ENCODE peak calls at places on chromosome 7, in five cellular contexts. E is heart right ventricle, K is ascending aorta, Z is cardiac muscle cell, T is spleen. B is an unnamed sample. For H3K4me1, the result is how much of the 10 kb centered on the place peaks cover.

GRCh38 chr7:116339564-116339963 is 129.2 kb downstream of the TES start:
- DNase-seq in E (no peak), K (no peak), Z (peak), T (no peak), B (no peak)

GRCh38 chr7:121084256-121084655 is 95.7 kb downstream of the CPED1 start:
- DNase-seq in E (no peak), K (no peak), Z (no peak), T (no peak), B (no peak)

GRCh38 chr7:131688738-131689661 is 132.6 kb upstream of the PODXL start:
- DNase-seq in E (peak), K (no peak), Z (peak), T (no peak), B (peak)

GRCh38 chr7:84658286-84658685 is 463.7 kb upstream of the SEMA3A start:
- DNase-seq in E (no peak), K (no peak), Z (no peak), T (no peak), B (no peak)

GRCh38 chr7:100437150-100438100 is 1.1 kb upstream of the PPP1R35 start:
- DNase-seq in E (no peak), K (peak), Z (no peak), T (peak), B (no peak)

GRCh38 chr7:30846378-30846777 is 65.3 kb upstream of the AQP1 start:
- DNase-seq in E (no peak), K (no peak), Z (no peak), T (peak), B (no peak)

GRCh38 chr7:99752354-99752753 is 17.4 kb upstream of the CYP3A7 start:
- DNase-seq in E (no peak), K (no peak), Z (no peak), T (no peak), B (no peak)

GRCh38 chr7:2863461-2864066 is 19.5 kb upstream of the GNA12 start:
- DNase-seq in E (peak), K (peak), Z (peak), T (peak), B (peak)

GRCh38 chr7:50795831-50796230 is 13.1 kb upstream of the GRB10 start:
- DNase-seq in E (no peak), K (no peak), Z (no peak), T (no peak), B (no peak)

GRCh38 chr7:101678138-101678479 is 49.0 kb upstream of the MYL10 start:
- DNase-seq in E (no peak), K (no peak), Z (no peak), T (no peak), B (no peak)
- H3K4me1 ChIP-seq in E (under half), K (under half), Z (under half), T (under half), B (under half)

GRCh38 chr7:24968165-24968564 is 11.8 kb downstream of the OSBPL3 start:
- DNase-seq in E (no peak), K (no peak), Z (no peak), T (no peak), B (no peak)
- H3K4me1 ChIP-seq in E (under half), K (under half), Z (under half), T (under half), B (under half)

GRCh38 chr7:31882187-31882586 is 188.0 kb downstream of the PDE1C start:
- DNase-seq in E (peak), K (no peak), Z (no peak), T (no peak), B (no peak)
- H3K4me1 ChIP-seq in E (half or more), K (under half), Z (under half), T (under half), B (under half)

GRCh38 chr7:73740212-73740611 is 1.6 kb upstream of the ABHD11 start:
- DNase-seq in E (no peak), K (no peak), Z (no peak), T (no peak), B (no peak)
- H3K4me1 ChIP-seq in E (under half), K (under half), Z (under half), T (under half), B (under half)

DNA sequence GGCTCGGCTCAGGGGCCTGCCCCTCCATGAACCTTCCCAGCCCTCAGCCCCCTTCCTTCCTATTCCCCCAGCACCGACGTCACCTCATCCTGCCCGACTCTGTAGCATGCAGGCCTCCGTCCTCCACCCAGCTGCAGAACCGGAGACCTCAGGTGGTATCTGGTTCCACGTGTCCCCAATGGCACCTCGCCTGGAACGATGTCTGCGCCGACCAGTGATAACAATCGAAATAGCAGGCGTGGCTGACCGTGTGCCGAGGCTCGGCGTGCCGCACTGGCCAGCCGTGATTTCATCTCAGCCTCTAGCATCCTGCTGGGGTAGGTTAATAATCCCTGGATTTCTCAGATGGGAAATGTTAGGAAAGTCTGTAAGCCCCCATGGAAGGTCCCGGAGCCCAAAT is 171.7 kb downstream of the CUX1 start:
- DNase-seq in E (no peak), K (no peak), Z (no peak), T (no peak), B (no peak)
- H3K4me1 ChIP-seq in E (under half), K (under half), Z (under half), T (under half), B (under half)

B was measured in tibial nerve.